ENCODE peak calls at places on chromosomes 11 and 22, in four cellular contexts. Y is GM23338, M is fibroblast of lung, L is mammary epithelial cell. J is an unnamed sample.

GRCh38 chr11:43150697-43151096 is 161.1 kb upstream of the API5 start:
- DNase-seq in M (no peak), Y (no peak), L (no peak), J (no peak)

GRCh38 chr22:29268511-29269229 is 602 bp downstream of the EWSR1 start:
- DNase-seq in M (peak; percentile 78), Y (peak; percentile 48), L (peak; percentile 26), J (peak; percentile 72)

GRCh38 chr22:41380993-41381328 is 781 bp upstream of the TEF start:
- DNase-seq in L (peak; percentile 79), Y (no peak), M (peak; percentile 86), J (peak; percentile 95)

GRCh38 chr11:14331476-14332136 is 27.4 kb downstream of the RRAS2 start:
- DNase-seq in Y (no peak), M (no peak), L (no peak), J (no peak)

GRCh38 chr11:104432526-104432925 is 268.6 kb upstream of the PDGFD start:
- DNase-seq in L (no peak), Y (peak; percentile 10), M (no peak), J (no peak)

GRCh38 chr11:10305262-10305963 is 540 bp downstream of the ADM start:
- DNase-seq in L (peak; percentile 56), M (peak; percentile 27), Y (peak; percentile 51), J (no peak)

GRCh38 chr11:88059326-88059725 is 115.9 kb downstream of the RAB38 start:
- DNase-seq in Y (no peak), L (no peak), M (no peak), J (no peak)

GRCh38 chr11:118634435-118635236 is 27.2 kb downstream of the PHLDB1 start:
- DNase-seq in L (peak; percentile 62), M (peak; percentile 78), Y (peak; percentile 96), J (peak; percentile 33)

GRCh38 chr11:103964390-103964789 is 72.0 kb upstream of the DDI1 start:
- DNase-seq in Y (no peak), M (no peak), L (no peak), J (no peak)

GRCh38 chr11:76288166-76288978 is 82.1 kb upstream of the WNT11 start:
- DNase-seq in Y (no peak), M (no peak), L (no peak), J (no peak)

GRCh38 chr11:106152013-106152412 is 74.6 kb downstream of the AASDHPPT start:
- DNase-seq in L (peak; percentile 82), M (peak; percentile 7), Y (peak; percentile 51), J (peak; percentile 13)

GRCh38 chr11:124898711-124899110 is 1.0 kb upstream of the ROBO4 start:
- DNase-seq in Y (peak; percentile 43), L (no peak), M (peak; percentile 79), J (no peak)

GRCh38 chr11:118607401-118608267 is at the start of gene PHLDB1:
- DNase-seq in L (peak; percentile 63), M (peak; percentile 78), Y (peak; percentile 57), J (peak; percentile 83)

GRCh38 chr11:67301951-67302516 is 1.3 kb upstream of the SSH3 start:
- DNase-seq in M (peak; percentile 73), Y (peak; percentile 83), L (no peak), J (peak; percentile 85)

GRCh38 chr11:20417771-20418170 is 30.3 kb downstream of the PRMT3 start:
- DNase-seq in L (no peak), M (no peak), Y (no peak), J (no peak)

GRCh38 chr11:96954587-96954986 is 564.8 kb downstream of the JRKL start:
- DNase-seq in L (no peak), Y (no peak), M (no peak), J (no peak)

GRCh38 chr11:16859651-16860050 is 121.2 kb downstream of the C11orf58 start:
- DNase-seq in M (no peak), Y (no peak), L (peak; percentile 53), J (no peak)

GRCh38 chr11:45543808-45544422 is 121.5 kb downstream of the CHST1 start:
- DNase-seq in Y (peak; percentile 79), M (peak; percentile 5), L (no peak), J (peak; percentile 22)

GRCh38 chr11:65506770-65507485 is 8.1 kb downstream of the MALAT1 start:
- DNase-seq in L (no peak), Y (peak; percentile 81), M (peak; percentile 57), J (peak; percentile 92)

GRCh38 chr11:19091366-19091765 is 25.6 kb upstream of the ZDHHC13 start:
- DNase-seq in M (no peak), L (peak; percentile 40), Y (no peak), J (peak; percentile 30)

GRCh38 chr11:108148549-108148948 is 27.2 kb downstream of the ACAT1 start:
- DNase-seq in L (no peak), M (no peak), Y (no peak), J (peak; percentile 60)
- H3K4me1 ChIP-seq in L (no peaks in the 10 kb centered on the region), M (no peaks in the 10 kb centered on the region), Y (no peaks in the 10 kb centered on the region), J (no peaks in the 10 kb centered on the region)

GRCh38 chr22:44621401-44622146 is 80.4 kb upstream of the PRR5 start:
- DNase-seq in L (no peak), M (no peak), Y (no peak), J (no peak)

GRCh38 chr22:44622147-44622427 is 79.9 kb upstream of the PRR5 start:
- DNase-seq in Y (no peak), M (no peak), L (no peak), J (no peak)

GRCh38 chr22:44620129-44620840 is 81.7 kb upstream of the PRR5 start:
- DNase-seq in L (peak; percentile 5), Y (peak; percentile 97), M (peak; percentile 55), J (peak; percentile 86)

GRCh38 chr22:44622685-44623084 is 79.3 kb upstream of the PRR5 start:
- DNase-seq in L (no peak), M (no peak), Y (no peak), J (no peak)

DNA sequence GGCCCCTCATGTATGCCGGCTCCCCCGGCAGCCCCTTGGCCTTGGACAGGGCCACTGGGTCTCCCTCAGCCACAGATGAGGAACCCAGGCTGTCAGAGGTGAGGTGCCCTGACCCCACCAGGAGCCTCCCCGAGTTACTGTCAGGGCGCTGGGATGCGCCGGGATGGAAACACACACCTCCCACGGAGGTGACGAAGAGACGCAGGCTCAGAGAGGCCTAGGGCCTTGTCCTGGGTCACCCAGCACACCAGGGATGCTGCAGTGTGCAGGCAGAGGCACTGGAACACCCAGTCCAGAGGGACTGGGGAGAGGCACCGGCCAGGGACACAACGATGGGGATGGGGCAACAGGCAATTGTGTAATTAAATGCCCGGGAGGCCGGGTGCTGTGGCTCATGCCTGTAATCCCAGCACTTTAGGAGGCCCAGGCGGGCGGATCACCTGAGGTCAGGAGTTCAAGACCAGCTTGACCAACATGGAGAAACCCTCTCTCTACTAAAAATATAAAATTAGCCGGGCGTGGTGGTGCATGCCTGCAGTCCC is 81.1 kb upstream of the PRR5 start:
- DNase-seq in L (no peak), Y (no peak), M (no peak), J (no peak)
- H2AFZ ChIP-seq in L (no peak overlapping the region), Y (no peak overlapping the region), M (no peak overlapping the region), J (no peak overlapping the region)

GRCh38 chr22:39174498-39175120 is 22.1 kb upstream of the CBX7 start:
- DNase-seq in Y (peak; percentile 100), M (peak; percentile 87), L (peak; percentile 43), J (peak; percentile 94)

GRCh38 chr22:39171623-39172264 is 19.3 kb upstream of the CBX7 start:
- DNase-seq in M (no peak), Y (peak; percentile 66), L (no peak), J (no peak)

GRCh38 chr22:39175127-39176066 is 22.9 kb upstream of the CBX7 start:
- DNase-seq in Y (peak; percentile 57), L (no peak), M (no peak), J (peak; percentile 52)

GRCh38 chr22:39173050-39173706 is 20.7 kb upstream of the CBX7 start:
- DNase-seq in M (no peak), L (no peak), Y (no peak), J (no peak)

GRCh38 chr22:39173787-39174497 is 21.5 kb upstream of the CBX7 start:
- DNase-seq in Y (no peak), M (no peak), L (no peak), J (no peak)
- H3K4me1 ChIP-seq in Y (peaks cover 44% of the 10 kb centered on the region), M (peaks cover 38% of the 10 kb centered on the region), L (peaks cover 39% of the 10 kb centered on the region), J (peaks cover 62% of the 10 kb centered on the region)

GRCh38 chr11:30317030-30317429 is 5.9 kb upstream of the ARL14EP start:
- DNase-seq in L (no peak), Y (no peak), M (no peak), J (no peak)
- H2AFZ ChIP-seq in L (no peak overlapping the region), Y (no peak overlapping the region), M (no peak overlapping the region), J (no peak overlapping the region)

DNA sequence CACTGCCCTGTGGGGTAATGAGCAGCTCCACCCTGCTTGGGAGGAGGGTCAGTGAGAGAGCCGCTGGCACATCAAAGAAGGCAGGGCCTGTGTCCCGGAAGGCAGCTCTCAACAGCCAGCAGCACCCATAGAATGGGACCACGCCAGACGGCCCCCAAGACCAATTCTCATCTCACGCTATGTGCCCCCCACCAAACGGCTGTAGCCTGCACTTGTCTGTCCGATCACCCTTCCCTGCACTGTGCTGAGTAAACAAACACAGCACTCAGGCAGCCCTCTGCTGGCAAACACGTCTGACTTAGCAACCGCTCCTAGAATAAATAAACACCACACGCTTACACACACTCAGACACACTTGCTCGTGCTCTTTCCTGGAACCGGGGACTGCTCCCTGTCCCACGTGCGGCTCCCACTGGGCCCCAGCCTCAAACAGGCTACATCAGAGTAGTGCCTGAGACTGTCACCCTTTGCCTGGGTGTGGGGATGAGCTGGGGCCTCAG is 53.2 kb upstream of the CDON start:
- DNase-seq in Y (peak; percentile 39), L (no peak), M (peak; percentile 97), J (peak; percentile 97)
- H3K4me1 ChIP-seq in Y (peaks cover 3% of the 10 kb centered on the region), L (no peaks in the 10 kb centered on the region), M (peaks cover 29% of the 10 kb centered on the region), J (peaks cover 16% of the 10 kb centered on the region)

GRCh38 chr11:12270817-12271216 is 106.6 kb upstream of the PARVA start:
- DNase-seq in M (no peak), Y (no peak), L (no peak), J (no peak)
- H2AFZ ChIP-seq in M (no peak overlapping the region), Y (no peak overlapping the region), L (no peak overlapping the region), J (no peak overlapping the region)

GRCh38 chr11:69186316-69187266 is 30.9 kb downstream of the SMIM38 start:
- DNase-seq in M (no peak), L (no peak), Y (no peak), J (no peak)

GRCh38 chr11:69187540-69188065 is 31.9 kb downstream of the SMIM38 start:
- DNase-seq in M (no peak), Y (no peak), L (no peak), J (no peak)

GRCh38 chr11:69190796-69191536 is 35.2 kb downstream of the SMIM38 start:
- DNase-seq in L (no peak), Y (no peak), M (no peak), J (no peak)

GRCh38 chr11:69192282-69192681 is 36.5 kb downstream of the SMIM38 start:
- DNase-seq in L (no peak), Y (no peak), M (no peak), J (no peak)

DNA sequence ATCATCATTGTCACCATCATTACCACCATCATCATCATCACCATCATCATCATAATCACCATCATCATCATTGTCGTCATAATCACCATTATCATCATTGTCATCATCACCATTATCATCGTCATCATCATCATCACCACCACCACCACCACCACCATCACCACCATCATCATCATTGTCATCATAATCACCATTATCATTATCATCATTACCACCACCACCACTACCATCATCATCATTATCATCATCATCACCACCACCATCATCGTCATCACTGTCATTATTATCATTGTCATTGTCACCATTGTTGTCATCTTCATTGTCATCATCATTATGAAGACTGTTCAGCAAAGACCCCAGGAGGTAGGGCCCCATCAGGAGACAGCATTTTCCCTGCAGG is 33.3 kb downstream of the SMIM38 start:
- DNase-seq in M (no peak), L (no peak), Y (no peak), J (no peak)
- H3K4me1 ChIP-seq in M (no peaks in the 10 kb centered on the region), L (no peaks in the 10 kb centered on the region), Y (no peaks in the 10 kb centered on the region), J (no peaks in the 10 kb centered on the region)

J was measured in mesenchymal stem cell.